ENCODE peak calls at places on chromosome 10, in seven cellular contexts. K is CD8-positive, alpha-beta T cell; Z is stimulated activated CD8-positive, alpha-beta memory T cell treated with anti-CD3 and anti-CD28 coated beads, Interleukin-4, amount 100 ng/mL, for 4 hours; R is NCI-H460; X is GM23338; S is AG10803; L is NCI-H187 treated with DMSO at 0.1 percent for 48 hours. B is an unnamed sample.

GRCh38 chr10:89646833-89647570 is 2.0 kb upstream of the PANK1 start:
- DNase-seq in K (no peak), Z (no peak), R (no peak), X (no peak), S (peak), L (no peak), B (no peak)

GRCh38 chr10:74586088-74586585 is 240.3 kb upstream of the KAT6B start:
- DNase-seq in K (peak), Z (no peak), R (no peak), X (no peak), S (no peak), L (no peak), B (no peak)

GRCh38 chr10:14815681-14816080 is 22.2 kb downstream of the CDNF start:
- DNase-seq in K (no peak), Z (no peak), R (no peak), X (no peak), S (peak), L (no peak), B (no peak)

GRCh38 chr10:76040107-76040829 is 608.8 kb downstream of the LRMDA start:
- DNase-seq in K (no peak), Z (no peak), R (no peak), X (peak), S (no peak), L (no peak), B (no peak)

GRCh38 chr10:78177431-78178185 is 143.9 kb downstream of the RPS24 start:
- DNase-seq in K (no peak), Z (no peak), R (no peak), X (no peak), S (no peak), L (no peak), B (no peak)

GRCh38 chr10:101495324-101495925 is 92.6 kb downstream of the POLL start:
- DNase-seq in K (no peak), Z (no peak), R (no peak), X (peak), S (peak), L (no peak), B (no peak)

GRCh38 chr10:1134156-1134555 is 78.0 kb downstream of the WDR37 start:
- DNase-seq in K (no peak), Z (no peak), R (no peak), X (no peak), S (no peak), L (no peak), B (no peak)

GRCh38 chr10:79104264-79104954 is 35.6 kb downstream of the ZMIZ1 start:
- DNase-seq in K (no peak), Z (no peak), R (no peak), X (no peak), S (peak), L (no peak), B (no peak)

GRCh38 chr10:26733750-26734568 is 36.5 kb downstream of the PDSS1 start:
- DNase-seq in K (no peak), Z (no peak), R (no peak), X (peak), S (no peak), L (no peak), B (no peak)